ENCODE peak calls at places on chromosomes 1 and 21, in ten cellular contexts. I is AG04450, N is right cardiac atrium, J is fibroblast of lung, Z is BJ, A is Panc1, K is ovary, E is HFF-Myc, G is Peyer's patch, V is right lobe of liver. U is an unnamed sample.

GRCh38 chr1:51728611-51729155 is 111.8 kb downstream of the OSBPL9 start:
- DNase-seq in E (no peak), K (no peak), Z (no peak), N (no peak), I (no peak), J (peak; percentile 17), V (no peak), G (no peak), A (no peak), U (no peak)

GRCh38 chr21:36829116-36829515 is 130.2 kb downstream of the SIM2 start:
- DNase-seq in A (no peak), J (no peak), V (no peak), Z (no peak), I (no peak), E (no peak), K (no peak), N (no peak), G (no peak), U (no peak)

GRCh38 chr1:171257207-171258052 is 9.1 kb downstream of the FMO1 start:
- DNase-seq in G (peak; percentile 89), N (peak; percentile 19), J (peak; percentile 22), K (peak; percentile 69), V (peak; percentile 83), Z (no peak), A (no peak), E (peak; percentile 73), I (no peak), U (peak; percentile 48)

GRCh38 chr1:119253366-119253765 is 112.9 kb upstream of the WARS2 start:
- DNase-seq in Z (no peak), A (no peak), J (peak; percentile 12), E (no peak), K (no peak), G (no peak), V (no peak), N (no peak), I (no peak), U (peak; percentile 69)

GRCh38 chr1:155940993-155941844 is at the start of gene RXFP4:
- DNase-seq in K (no peak), E (no peak), Z (no peak), J (no peak), G (peak; percentile 83), V (no peak), A (peak; percentile 65), I (no peak), N (peak; percentile 57), U (peak; percentile 35)

GRCh38 chr1:223759273-223759672 is 46.9 kb downstream of the CAPN2 start:
- DNase-seq in E (no peak), K (no peak), N (no peak), V (no peak), J (no peak), G (no peak), I (no peak), Z (no peak), A (no peak), U (no peak)

GRCh38 chr1:105137543-105138444 is 1388.1 kb downstream of the AMY1C start:
- DNase-seq in K (peak; percentile 38), I (no peak), A (no peak), E (no peak), J (no peak), G (peak; percentile 41), Z (no peak), V (no peak), N (no peak), U (no peak)

GRCh38 chr1:230702934-230703678 is 10.8 kb downstream of the AGT start:
- DNase-seq in A (no peak), J (no peak), N (no peak), I (no peak), V (no peak), K (no peak), G (peak; percentile 49), Z (no peak), E (no peak), U (no peak)

GRCh38 chr1:151710187-151710586 is 6.4 kb downstream of the CELF3 start:
- DNase-seq in Z (no peak), K (no peak), E (no peak), A (no peak), G (no peak), N (peak; percentile 49), J (peak; percentile 24), I (no peak), V (no peak), U (peak; percentile 39)

GRCh38 chr1:151713044-151713443 is 3.6 kb downstream of the CELF3 start:
- DNase-seq in I (no peak), G (peak; percentile 71), N (no peak), Z (no peak), J (no peak), E (no peak), K (no peak), A (no peak), V (no peak), U (no peak)

GRCh38 chr1:151708891-151709290 is 7.7 kb downstream of the CELF3 start:
- DNase-seq in K (no peak), N (no peak), Z (no peak), G (no peak), A (no peak), I (no peak), V (no peak), E (no peak), J (no peak), U (no peak)

GRCh38 chr1:151711940-151712339 is 4.7 kb downstream of the CELF3 start:
- DNase-seq in I (no peak), E (no peak), G (no peak), A (no peak), Z (no peak), N (no peak), J (no peak), K (no peak), V (no peak), U (no peak)

DNA sequence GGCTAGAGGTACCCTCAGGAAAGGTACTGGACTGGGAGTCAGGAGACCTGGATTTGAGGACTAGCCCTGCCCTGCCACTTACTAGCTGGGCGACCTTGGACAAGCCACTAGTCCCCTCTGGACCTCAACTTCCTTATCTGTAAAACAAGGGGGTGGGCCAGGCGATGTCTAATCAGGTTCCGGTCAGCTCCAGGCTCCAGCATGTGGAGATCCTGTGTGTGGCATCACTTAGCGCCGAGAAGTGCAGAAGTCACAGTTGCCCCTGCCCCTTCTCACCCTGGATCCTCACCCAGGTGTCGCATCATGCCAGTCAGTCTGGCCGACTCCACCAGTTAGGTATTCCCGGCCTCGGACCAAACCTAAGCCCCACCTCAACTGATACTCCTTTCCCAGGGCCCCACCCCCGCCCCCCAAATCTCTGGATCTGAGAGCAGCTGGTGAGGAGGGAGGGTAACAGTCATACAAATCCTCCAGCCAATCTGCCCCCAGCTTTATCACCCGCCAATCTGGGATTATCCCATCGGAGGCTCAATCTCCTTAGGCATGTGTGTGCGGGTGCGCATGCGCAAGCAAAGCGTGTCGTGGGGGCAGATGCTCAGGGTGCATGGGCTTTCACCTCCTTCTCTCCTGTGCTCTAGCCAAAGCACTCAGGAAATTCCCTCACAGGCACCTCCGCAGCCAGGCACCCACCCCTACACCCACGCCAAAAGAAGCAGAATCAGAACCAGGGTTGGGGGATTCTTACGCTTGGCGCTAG is 5.4 kb downstream of the CELF3 start:
- DNase-seq in G (no peak), K (no peak), I (no peak), A (no peak), J (no peak), V (no peak), Z (no peak), E (no peak), N (no peak), U (no peak)
- H3K4me3 ChIP-seq in G (no peak overlapping the region), K (no peak overlapping the region), I (no peak overlapping the region), A (no peak overlapping the region), J (no peak overlapping the region), V (no peak overlapping the region), Z (no peak overlapping the region), E (no peak overlapping the region), N (no peak overlapping the region), U (no peak overlapping the region)

GRCh38 chr1:98323396-98323795 is 338.1 kb upstream of the SNX7 start:
- DNase-seq in N (peak; percentile 12), I (no peak), G (no peak), Z (peak; percentile 46), A (no peak), E (peak; percentile 77), V (no peak), K (no peak), J (peak; percentile 87), U (peak; percentile 92)

GRCh38 chr1:98323906-98324358 is 337.6 kb upstream of the SNX7 start:
- DNase-seq in G (no peak), Z (peak; percentile 78), K (no peak), J (peak; percentile 97), A (peak; percentile 57), N (peak; percentile 38), I (peak; percentile 84), V (no peak), E (peak; percentile 93), U (peak; percentile 99)

GRCh38 chr1:98325646-98326441 is 335.7 kb upstream of the SNX7 start:
- DNase-seq in K (no peak), Z (peak; percentile 54), E (peak; percentile 68), A (no peak), N (peak; percentile 83), V (no peak), G (no peak), I (peak; percentile 42), J (peak; percentile 92), U (peak; percentile 93)

GRCh38 chr1:98321191-98321590 is 340.3 kb upstream of the SNX7 start:
- DNase-seq in G (no peak), Z (no peak), A (no peak), V (no peak), J (no peak), N (no peak), I (no peak), K (no peak), E (no peak), U (no peak)

GRCh38 chr1:98322966-98323365 is 338.6 kb upstream of the SNX7 start:
- DNase-seq in E (no peak), K (no peak), A (no peak), J (no peak), G (no peak), V (no peak), N (no peak), Z (no peak), I (no peak), U (peak; percentile 29)
- H3K4me3 ChIP-seq in E (no peak overlapping the region), K (no peak overlapping the region), A (no peak overlapping the region), J (no peak overlapping the region), G (no peak overlapping the region), V (no peak overlapping the region), N (no peak overlapping the region), Z (no peak overlapping the region), I (no peak overlapping the region), U (no peak overlapping the region)

GRCh38 chr1:190477687-190478192 is at the start of gene BRINP3:
- DNase-seq in V (no peak), I (no peak), A (no peak), N (no peak), E (no peak), J (no peak), G (no peak), Z (no peak), K (no peak), U (no peak)
- H3K4me3 ChIP-seq in V (no peak within 1 kb of the TSS), I (peak within 1 kb of the TSS; percentile 69), A (peak within 1 kb of the TSS; percentile 73), N (peak within 1 kb of the TSS; percentile 79), E (no peak within 1 kb of the TSS), J (peak within 1 kb of the TSS; percentile 88), G (peak within 1 kb of the TSS; percentile 63), Z (peak within 1 kb of the TSS; percentile 1), K (peak within 1 kb of the TSS; percentile 24), U (peak within 1 kb of the TSS; percentile 49)

GRCh38 chr1:57632401-57632800 is 208.5 kb upstream of the DAB1 start:
- DNase-seq in E (no peak), J (no peak), N (no peak), V (no peak), A (no peak), G (no peak), Z (no peak), I (no peak), K (no peak), U (peak; percentile 54)

GRCh38 chr1:57638239-57638638 is 214.4 kb upstream of the DAB1 start:
- DNase-seq in V (no peak), J (no peak), G (no peak), I (no peak), A (no peak), E (no peak), N (no peak), Z (no peak), K (no peak), U (no peak)

GRCh38 chr1:57633055-57633454 is 209.2 kb upstream of the DAB1 start:
- DNase-seq in E (no peak), N (no peak), V (no peak), K (no peak), I (no peak), Z (no peak), G (no peak), A (no peak), J (no peak), U (no peak)

GRCh38 chr1:57633881-57634280 is 210.0 kb upstream of the DAB1 start:
- DNase-seq in E (no peak), I (no peak), Z (no peak), G (no peak), A (no peak), J (no peak), V (no peak), K (no peak), N (no peak), U (no peak)

GRCh38 chr1:57637155-57637554 is 213.3 kb upstream of the DAB1 start:
- DNase-seq in K (no peak), G (no peak), I (no peak), V (no peak), Z (peak; percentile 24), A (no peak), E (no peak), N (no peak), J (peak; percentile 6), U (peak; percentile 24)
- H3K4me3 ChIP-seq in K (no peak overlapping the region), G (no peak overlapping the region), I (no peak overlapping the region), V (no peak overlapping the region), Z (no peak overlapping the region), A (no peak overlapping the region), E (no peak overlapping the region), N (no peak overlapping the region), J (no peak overlapping the region), U (no peak overlapping the region)

U was measured in choroid plexus epithelial cell.